ENCODE peak calls at places on chromosomes 4 and X, in four cellular contexts. Z is heart left ventricle, O is IMR-90, W is cardiac muscle cell. N is an unnamed sample.

GRCh38 chrX:119042040-119042439 is 30.8 kb upstream of the CT47C1 start:
- DNase-seq in Z (no peak), W (no peak), O (no peak), N (no peak)

GRCh38 chr4:173185832-173186545 is 17.4 kb downstream of the GALNT7 start:
- DNase-seq in O (no peak), W (no peak), Z (no peak), N (no peak)

GRCh38 chr4:157143365-157143764 is 67.4 kb downstream of the GLRB start:
- DNase-seq in O (no peak), W (no peak), Z (no peak), N (no peak)

GRCh38 chr4:56267558-56267957 is 119.7 kb downstream of the AASDH start:
- DNase-seq in Z (no peak), W (no peak), O (no peak), N (no peak)

GRCh38 chr4:180828455-180829018 is 1414.7 kb upstream of the TENM3 start:
- DNase-seq in W (peak), O (peak), Z (no peak), N (peak)

GRCh38 chr4:16532240-16532990 is 306.1 kb upstream of the TAPT1 start:
- DNase-seq in Z (peak), W (peak), O (peak), N (no peak)

GRCh38 chr4:41571422-41571821 is 33.5 kb downstream of the LIMCH1 start:
- DNase-seq in O (no peak), W (no peak), Z (no peak), N (no peak)

GRCh38 chr4:146382194-146382593 is 139.5 kb downstream of the SLC10A7 start:
- DNase-seq in O (no peak), W (no peak), Z (no peak), N (no peak)

GRCh38 chrX:108993909-108994308 is 257.5 kb upstream of the IRS4 start:
- DNase-seq in Z (no peak), W (no peak), O (no peak), N (no peak)

GRCh38 chr4:83219991-83220360 is 64.6 kb downstream of the COQ2 start:
- DNase-seq in Z (no peak), O (no peak), W (no peak), N (no peak)

GRCh38 chrX:101051549-101052302 is at the start of gene TRMT2B:
- DNase-seq in Z (peak), W (peak), O (peak), N (peak)

GRCh38 chrX:40542208-40542607 is 38.6 kb upstream of the ATP6AP2 start:
- DNase-seq in O (no peak), Z (no peak), W (no peak), N (no peak)

GRCh38 chrX:1477801-1478458 is 25.2 kb upstream of the ASMTL start:
- DNase-seq in Z (no peak), O (no peak), W (no peak), N (no peak)

GRCh38 chrX:153549231-153549630 is 31.8 kb downstream of the ATP2B3 start:
- DNase-seq in Z (no peak), W (no peak), O (no peak), N (no peak)

GRCh38 chrX:100685997-100686305 is 42.0 kb downstream of the SRPX2 start:
- DNase-seq in W (no peak), O (no peak), Z (no peak), N (no peak)

GRCh38 chr4:74111990-74112389 is 13.0 kb upstream of the CXCL2 start:
- DNase-seq in O (peak), Z (peak), W (peak), N (no peak)

GRCh38 chr4:3316146-3316545 is 23.3 kb downstream of the RGS12 start:
- DNase-seq in Z (peak), W (no peak), O (no peak), N (no peak)

GRCh38 chr4:173013232-173013932 is 155.2 kb upstream of the GALNT7 start:
- DNase-seq in W (peak), Z (no peak), O (peak), N (no peak)

GRCh38 chr4:41887821-41888699 is 47.2 kb upstream of the TMEM33 start:
- DNase-seq in Z (no peak), O (peak), W (peak), N (peak)

GRCh38 chr4:94574050-94574449 is 122.3 kb downstream of the PDLIM5 start:
- DNase-seq in W (no peak), Z (no peak), O (no peak), N (no peak)

GRCh38 chr4:94574616-94575015 is 122.9 kb downstream of the PDLIM5 start:
- DNase-seq in W (no peak), Z (no peak), O (peak), N (no peak)

GRCh38 chr4:94571720-94572119 is 120.0 kb downstream of the PDLIM5 start:
- DNase-seq in O (no peak), Z (no peak), W (no peak), N (no peak)

GRCh38 chr4:94570558-94570957 is 118.8 kb downstream of the PDLIM5 start:
- DNase-seq in Z (no peak), O (no peak), W (no peak), N (no peak)

GRCh38 chr4:94571301-94571700 is 119.6 kb downstream of the PDLIM5 start:
- DNase-seq in W (no peak), Z (no peak), O (no peak), N (no peak)
- TF ChIP-seq CTCF in W (no peak), Z (no peak), O (no peak), N (no peak)

GRCh38 chrX:13690836-13691235 is 1.9 kb downstream of the RAB9A start:
- DNase-seq in W (no peak), O (no peak), Z (no peak), N (no peak)
- H3K4me3 ChIP-seq in W (no peak), O (peak), Z (peak), N (peak)

GRCh38 chr4:5409980-5410618 is 298.3 kb downstream of the EVC2 start:
- DNase-seq in W (no peak), O (no peak), Z (no peak), N (no peak)
- TF ChIP-seq CTCF in W (no peak), O (peak), Z (no peak), N (peak)

GRCh38 chrX:10048695-10049094 is 81.5 kb downstream of the CLDN34 start:
- DNase-seq in Z (no peak), O (no peak), W (no peak), N (peak)
- H3K4me3 ChIP-seq in Z (no peak), O (no peak), W (no peak), N (no peak)

GRCh38 chr4:153684182-153685073 is at the start of gene TLR2:
- DNase-seq in Z (peak), W (peak), O (no peak), N (no peak)
- TF ChIP-seq CTCF in Z (no peak), W (no peak), O (no peak), N (no peak)